ENCODE peak calls at places on chromosomes 16 and 17, in eight cellular contexts. B is activated T-helper 9 cell treated with anti-CD3 and anti-CD28 coated beads, Interleukin-2, amount 50 U/mL, for 16 hours; L is H1; I is tibial artery; A is NCI-H1436; T is left ventricle myocardium superior; S is NCI-H510A; O is C1 segment of cervical spinal cord. M is an unnamed sample.

GRCh38 chr16:11316331-11317015 is 28.8 kb upstream of the RMI2 start:
- DNase-seq in B (no peak), L (peak), I (no peak), A (no peak), T (no peak), S (no peak), O (no peak), M (no peak)

GRCh38 chr16:78230832-78231231 is 131.4 kb downstream of the WWOX start:
- DNase-seq in B (no peak), L (no peak), I (no peak), A (no peak), T (no peak), S (no peak), O (no peak), M (no peak)

GRCh38 chr16:58269526-58269925 is 25.3 kb downstream of the PRSS54 start:
- DNase-seq in B (no peak), L (no peak), I (no peak), A (no peak), T (no peak), S (no peak), O (no peak), M (no peak)

GRCh38 chr16:3645504-3646347 is 8.8 kb upstream of the DNASE1 start:
- DNase-seq in B (no peak), L (peak), I (peak), A (no peak), T (no peak), S (no peak), O (no peak), M (no peak)

GRCh38 chr16:71360378-71360777 is 1.9 kb downstream of the CALB2 start:
- DNase-seq in B (no peak), L (no peak), I (no peak), A (no peak), T (no peak), S (no peak), O (no peak), M (no peak)

GRCh38 chr17:19664821-19665181 is 16.2 kb downstream of the ALDH3A2 start:
- DNase-seq in B (no peak), L (no peak), I (no peak), A (no peak), T (no peak), S (no peak), O (no peak), M (no peak)

GRCh38 chr16:50916040-50916439 is 174.2 kb downstream of the CYLD start:
- DNase-seq in B (no peak), L (no peak), I (no peak), A (no peak), T (no peak), S (no peak), O (no peak), M (no peak)

GRCh38 chr17:37117743-37118142 is 169.0 kb downstream of the AATF start:
- DNase-seq in B (no peak), L (no peak), I (no peak), A (no peak), T (no peak), S (no peak), O (no peak), M (peak)

GRCh38 chr16:64455275-64455674 is 666.6 kb downstream of the CDH11 start:
- DNase-seq in B (no peak), L (no peak), I (no peak), A (no peak), T (no peak), S (no peak), O (no peak), M (no peak)

GRCh38 chr17:69103557-69104233 is 38.0 kb downstream of the ABCA6 start:
- DNase-seq in B (no peak), L (no peak), I (no peak), A (no peak), T (no peak), S (no peak), O (no peak), M (peak)

GRCh38 chr17:17044846-17045561 is 2.7 kb downstream of the MPRIP start:
- DNase-seq in B (no peak), L (no peak), I (peak), A (no peak), T (no peak), S (peak), O (no peak), M (no peak)

GRCh38 chr17:44997733-44998520 is 29.8 kb upstream of the C1QL1 start:
- DNase-seq in B (no peak), L (no peak), I (no peak), A (peak), T (peak), S (peak), O (no peak), M (no peak)

GRCh38 chr16:5252800-5253199 is 155.2 kb upstream of the EEF2KMT start:
- DNase-seq in B (no peak), L (no peak), I (no peak), A (no peak), T (no peak), S (no peak), O (no peak), M (no peak)

GRCh38 chr17:50766222-50767023 is 895 bp downstream of the ANKRD40CL start:
- DNase-seq in B (no peak), L (peak), I (no peak), A (no peak), T (no peak), S (no peak), O (no peak), M (no peak)

GRCh38 chr17:63445571-63446217 is 412 bp downstream of the CYB561 start:
- DNase-seq in B (peak), L (peak), I (no peak), A (no peak), T (peak), S (peak), O (no peak), M (peak)

GRCh38 chr16:1054660-1055556 is 17.6 kb upstream of the SSTR5 start:
- DNase-seq in B (peak), L (peak), I (no peak), A (no peak), T (peak), S (no peak), O (peak), M (no peak)

GRCh38 chr17:14409292-14409691 is 108.4 kb downstream of the HS3ST3B1 start:
- DNase-seq in B (no peak), L (no peak), I (no peak), A (no peak), T (no peak), S (no peak), O (no peak), M (no peak)

GRCh38 chr17:62652251-62653001 is 25.0 kb downstream of the MRC2 start:
- DNase-seq in B (no peak), L (peak), I (peak), A (peak), T (peak), S (peak), O (peak), M (no peak)

GRCh38 chr16:1323296-1324239 is 9.9 kb upstream of the BAIAP3 start:
- DNase-seq in B (no peak), L (no peak), I (no peak), A (no peak), T (no peak), S (no peak), O (peak), M (no peak)

GRCh38 chr16:11914759-11915643 is 755 bp downstream of the GSPT1 start:
- DNase-seq in B (peak), L (peak), I (no peak), A (no peak), T (peak), S (no peak), O (peak), M (no peak)

GRCh38 chr17:50129946-50130777 is at the start of gene SAMD14:
- DNase-seq in B (peak), L (no peak), I (peak), A (peak), T (peak), S (no peak), O (no peak), M (peak)

GRCh38 chr16:80323187-80323807 is 217.5 kb upstream of the DYNLRB2 start:
- DNase-seq in B (no peak), L (no peak), I (no peak), A (no peak), T (no peak), S (no peak), O (no peak), M (no peak)

GRCh38 chr17:15290186-15290536 is 25.0 kb upstream of the PMP22 start:
- DNase-seq in B (no peak), L (no peak), I (no peak), A (no peak), T (no peak), S (no peak), O (no peak), M (no peak)

GRCh38 chr17:80348551-80349436 is 66.2 kb upstream of the ENDOV start:
- DNase-seq in B (no peak), L (no peak), I (peak), A (no peak), T (no peak), S (no peak), O (no peak), M (no peak)

M was measured in NCI-H1930.